ENCODE peak calls at places on chromosomes 6 and 20, in seven cellular contexts. M is fibroblast of pulmonary artery, N is sigmoid colon, Z is KBM-7, B is psoas muscle, R is HS-5, X is RWPE1. V is an unnamed sample.
A peak's percentile ranks its signal among the peaks of the same experiment; 100 is the strongest.

GRCh38 chr6:46138281-46138680 is 8.5 kb downstream of the ENPP4 start:
- DNase-seq in M (no peak), N (no peak), Z (no peak), B (no peak), R (no peak), X (no peak), V (no peak)

GRCh38 chr6:127032971-127033370 is 85.5 kb upstream of the RSPO3 start:
- DNase-seq in M (no peak), N (no peak), Z (no peak), B (no peak), R (no peak), X (no peak), V (no peak)

GRCh38 chr20:19528286-19529030 is 229.6 kb upstream of the RIN2 start:
- DNase-seq in M (no peak), N (no peak), Z (no peak), B (no peak), R (no peak), X (no peak), V (no peak)

GRCh38 chr20:8627386-8628030 is 441.4 kb upstream of the PLCB4 start:
- DNase-seq in M (no peak), N (no peak), Z (no peak), B (no peak), R (no peak), X (no peak), V (no peak)

GRCh38 chr20:17223553-17223952 is 3.3 kb upstream of the PCSK2 start:
- DNase-seq in M (no peak), N (no peak), Z (no peak), B (no peak), R (no peak), X (no peak), V (no peak)

GRCh38 chr6:40482532-40482931 is 104.6 kb downstream of the LRFN2 start:
- DNase-seq in M (no peak), N (no peak), Z (no peak), B (no peak), R (no peak), X (no peak), V (no peak)

GRCh38 chr6:162032620-162033019 is 694.9 kb downstream of the PRKN start:
- DNase-seq in M (peak; percentile 11), N (no peak), Z (no peak), B (no peak), R (peak; percentile 13), X (no peak), V (no peak)

GRCh38 chr6:34237316-34237721 is 646 bp downstream of the HMGA1 start:
- DNase-seq in M (no peak), N (no peak), Z (no peak), B (no peak), R (no peak), X (no peak), V (no peak)